ENCODE peak calls at places on chromosome 7, in ten cellular contexts. X is T follicular helper cell; F is amniotic epithelial cell; L is hypothalamus; Q is NCI-H1092; U is stimulated activated CD4-positive, alpha-beta T cell treated with anti-CD3 and anti-CD28 coated beads, Interleukin-15, amount 100 ng/mL, for 48 hours; D is dermis microvascular lymphatic vessel endothelial cell; B is mesendoderm; T is endothelial cell; O is OCI-LY7. M is an unnamed sample.

GRCh38 chr7:155763721-155764431 is 48.4 kb downstream of the SHH start:
- DNase-seq in X (no peak), F (peak), L (no peak), Q (no peak), U (peak), D (peak), B (no peak), T (peak), O (no peak), M (peak)

GRCh38 chr7:23394828-23395227 is 75.5 kb downstream of the IGF2BP3 start:
- DNase-seq in X (no peak), F (peak), L (no peak), Q (peak), U (no peak), D (no peak), B (no peak), T (no peak), O (no peak), M (no peak)

GRCh38 chr7:38656976-38657375 is 25.8 kb upstream of the AMPH start:
- DNase-seq in X (no peak), F (no peak), L (no peak), Q (no peak), U (no peak), D (no peak), B (no peak), T (no peak), O (no peak), M (peak)

GRCh38 chr7:39271386-39271785 is 293.7 kb downstream of the POU6F2 start:
- DNase-seq in X (no peak), F (no peak), L (peak), Q (peak), U (no peak), D (no peak), B (peak), T (no peak), O (no peak), M (peak)

GRCh38 chr7:29890251-29890650 is 83.9 kb downstream of the WIPF3 start:
- DNase-seq in X (no peak), F (no peak), L (no peak), Q (no peak), U (no peak), D (no peak), B (no peak), T (no peak), O (no peak), M (no peak)

GRCh38 chr7:33722383-33723096 is 182.8 kb upstream of the BMPER start:
- DNase-seq in X (no peak), F (peak), L (no peak), Q (no peak), U (no peak), D (peak), B (peak), T (no peak), O (no peak), M (peak)

GRCh38 chr7:65235586-65235985 is 138.1 kb upstream of the ZNF92 start:
- DNase-seq in X (no peak), F (no peak), L (no peak), Q (no peak), U (no peak), D (no peak), B (no peak), T (no peak), O (no peak), M (no peak)

GRCh38 chr7:16724344-16724743 is 29.2 kb upstream of the TSPAN13 start:
- DNase-seq in X (no peak), F (no peak), L (no peak), Q (no peak), U (no peak), D (no peak), B (no peak), T (no peak), O (no peak), M (no peak)

GRCh38 chr7:139242741-139243281 is 11.8 kb downstream of the UBN2 start:
- DNase-seq in X (no peak), F (peak), L (no peak), Q (no peak), U (no peak), D (no peak), B (no peak), T (no peak), O (no peak), M (peak)

GRCh38 chr7:1403844-1404404 is 55.3 kb downstream of the MICALL2 start:
- DNase-seq in X (no peak), F (peak), L (peak), Q (peak), U (no peak), D (peak), B (peak), T (no peak), O (no peak), M (peak)

GRCh38 chr7:127587663-127588018 is 570 bp upstream of the ARF5 start:
- DNase-seq in X (no peak), F (no peak), L (no peak), Q (no peak), U (no peak), D (no peak), B (no peak), T (no peak), O (no peak), M (no peak)

GRCh38 chr7:43764807-43765491 is 6.5 kb downstream of the BLVRA start:
- DNase-seq in X (no peak), F (peak), L (no peak), Q (no peak), U (no peak), D (no peak), B (no peak), T (no peak), O (no peak), M (peak)

GRCh38 chr7:110835209-110835608 is 255.7 kb upstream of the LRRN3 start:
- DNase-seq in X (no peak), F (no peak), L (no peak), Q (peak), U (no peak), D (no peak), B (no peak), T (no peak), O (no peak), M (peak)

GRCh38 chr7:84700563-84701370 is 486.1 kb downstream of the SEMA3D start:
- DNase-seq in X (no peak), F (no peak), L (no peak), Q (no peak), U (no peak), D (no peak), B (no peak), T (no peak), O (no peak), M (no peak)

GRCh38 chr7:100034871-100035510 is 14.6 kb upstream of the ZSCAN21 start:
- DNase-seq in X (no peak), F (peak), L (no peak), Q (no peak), U (no peak), D (no peak), B (no peak), T (no peak), O (no peak), M (peak)

GRCh38 chr7:45203947-45204445 is 46.4 kb downstream of the RAMP3 start:
- DNase-seq in X (no peak), F (peak), L (no peak), Q (no peak), U (no peak), D (no peak), B (no peak), T (no peak), O (no peak), M (peak)

GRCh38 chr7:159144756-159145543 is at the start of gene VIPR2:
- DNase-seq in X (no peak), F (no peak), L (no peak), Q (no peak), U (no peak), D (no peak), B (no peak), T (no peak), O (no peak), M (no peak)